ENCODE peak calls at places on chromosomes 6 and 20, in six cellular contexts. I is AG10803; S is GDM1; K is Peyer's patch; Q is stimulated activated CD8-positive, alpha-beta memory T cell treated with anti-CD3 and anti-CD28 coated beads, Interleukin-12 subunit alpha, Interleukin-12 subunit beta, amount 100 ng/mL, for 1 hour; Y is KG1. F is an unnamed sample.

GRCh38 chr6:6808343-6808742 is 219.8 kb downstream of the LY86 start:
- DNase-seq in K (no peak), S (no peak), Y (no peak), I (no peak), Q (no peak), F (no peak)

GRCh38 chr6:75283907-75284284 is 696 bp downstream of the TMEM30A start:
- DNase-seq in Q (no peak), K (no peak), S (no peak), Y (no peak), I (no peak), F (peak)

GRCh38 chr6:128567029-128567428 is 46.6 kb upstream of the PTPRK start:
- DNase-seq in K (no peak), Q (no peak), S (no peak), I (peak), Y (no peak), F (no peak)

GRCh38 chr6:152598858-152599537 is 38.2 kb downstream of the SYNE1 start:
- DNase-seq in I (peak), S (no peak), Y (no peak), Q (no peak), K (no peak), F (no peak)

GRCh38 chr6:16472349-16473069 is 234.1 kb downstream of the GMPR start:
- DNase-seq in I (peak), K (no peak), Y (no peak), Q (no peak), S (no peak), F (no peak)

GRCh38 chr20:40286991-40287531 is 402.0 kb downstream of the MAFB start:
- DNase-seq in S (no peak), Q (no peak), Y (no peak), I (no peak), K (peak), F (no peak)

GRCh38 chr6:26267083-26267589 is 97.9 kb upstream of the BTN3A2 start:
- DNase-seq in Q (no peak), I (no peak), K (no peak), S (no peak), Y (no peak), F (no peak)

GRCh38 chr20:2402271-2402980 is 21.7 kb downstream of the TGM6 start:
- DNase-seq in K (no peak), Y (no peak), S (no peak), Q (no peak), I (peak), F (no peak)

GRCh38 chr6:26754212-26754611 is 94.7 kb upstream of the ZNF322 start:
- DNase-seq in I (no peak), Q (no peak), K (no peak), S (no peak), Y (no peak), F (no peak)

GRCh38 chr6:26022166-26022510 is 59.5 kb downstream of the TRIM38 start:
- DNase-seq in K (no peak), Y (no peak), Q (no peak), I (peak), S (peak), F (peak)

GRCh38 chr6:3811191-3811590 is 38.0 kb upstream of the FAM50B start:
- DNase-seq in Y (no peak), K (no peak), I (no peak), Q (no peak), S (no peak), F (no peak)

GRCh38 chr20:47727909-47728361 is 57.3 kb downstream of the SULF2 start:
- DNase-seq in Y (no peak), K (no peak), Q (no peak), S (no peak), I (no peak), F (no peak)

GRCh38 chr6:159582736-159583135 is 110.3 kb downstream of the SOD2 start:
- DNase-seq in I (no peak), Y (no peak), S (no peak), Q (no peak), K (no peak), F (no peak)

GRCh38 chr20:32125511-32125910 is 16.0 kb downstream of the TM9SF4 start:
- DNase-seq in S (no peak), I (no peak), Q (no peak), Y (no peak), K (no peak), F (no peak)

GRCh38 chr6:165013701-165014100 is 295.7 kb downstream of the C6orf118 start:
- DNase-seq in S (no peak), Y (no peak), Q (no peak), K (no peak), I (peak), F (no peak)

GRCh38 chr6:137188855-137189254 is 15.4 kb upstream of the IL22RA2 start:
- DNase-seq in Q (no peak), I (no peak), K (no peak), Y (no peak), S (no peak), F (peak)

GRCh38 chr6:170405311-170405975 is 98.9 kb downstream of the FAM120B start:
- DNase-seq in Q (no peak), Y (peak), S (no peak), K (no peak), I (peak), F (no peak)

GRCh38 chr20:22999756-23000155 is 35.4 kb upstream of the SSTR4 start:
- DNase-seq in S (no peak), K (no peak), Q (no peak), I (peak), Y (no peak), F (no peak)

GRCh38 chr6:142822383-142822782 is 122.6 kb downstream of the HIVEP2 start:
- DNase-seq in S (no peak), I (no peak), Y (no peak), Q (no peak), K (no peak), F (no peak)

GRCh38 chr20:34421766-34422466 is 58.8 kb downstream of the ITCH start:
- DNase-seq in Q (no peak), K (no peak), S (no peak), Y (no peak), I (no peak), F (no peak)

GRCh38 chr6:130796313-130796905 is 30.8 kb upstream of the SMLR1 start:
- DNase-seq in K (no peak), S (no peak), I (peak), Q (no peak), Y (no peak), F (no peak)

GRCh38 chr6:114167583-114168576 is 174.9 kb downstream of the HS3ST5 start:
- DNase-seq in S (no peak), Q (no peak), Y (no peak), K (no peak), I (no peak), F (no peak)

F was measured in DND-41.